ENCODE peak calls at places on chromosome 4, in five cellular contexts. D is activated T-helper 9 cell treated with anti-CD3 and anti-CD28 coated beads, Interleukin-2, amount 50 U/mL, for 16 hours; H is stimulated activated naive B cell treated with anti-CD40 and anti-IgM and Interleukin-4, amounts not matched to agents 10 μg/mL and 1 μg/mL and 100 μg/mL, for 72 hours; Q is mucosa of descending colon; T is stimulated activated CD4-positive, alpha-beta T cell treated with anti-CD3 and anti-CD28 coated beads, Interleukin-2, amount 100 ng/mL, for 48 hours. L is an unnamed sample.

GRCh38 chr4:10458190-10458589 is 964 bp upstream of the ZNF518B start:
- DNase-seq in D (no peak), H (no peak), Q (peak; percentile 47), T (no peak), L (no peak)

GRCh38 chr4:179307297-179308136 is 1865.3 kb upstream of the AGA start:
- DNase-seq in D (no peak), H (no peak), Q (no peak), T (peak; percentile 24), L (peak; percentile 0)

GRCh38 chr4:8241895-8242696 is 27.5 kb upstream of the HTRA3 start:
- DNase-seq in D (peak; percentile 75), H (peak; percentile 73), Q (peak; percentile 81), T (peak; percentile 87), L (peak; percentile 29)

GRCh38 chr4:4385729-4386295 is 1.1 kb upstream of the NSG1 start:
- DNase-seq in D (no peak), H (no peak), Q (no peak), T (no peak), L (no peak)

GRCh38 chr4:175090116-175090515 is 172.0 kb downstream of the ADAM29 start:
- DNase-seq in D (no peak), H (no peak), Q (no peak), T (no peak), L (no peak)

GRCh38 chr4:46956451-46956850 is 36.9 kb downstream of the GABRA4 start:
- DNase-seq in D (no peak), H (no peak), Q (no peak), T (no peak), L (no peak)

GRCh38 chr4:76563804-76564468 is 128.9 kb downstream of the SHROOM3 start:
- DNase-seq in D (no peak), H (no peak), Q (no peak), T (no peak), L (no peak)

GRCh38 chr4:83830138-83830537 is 294.2 kb downstream of the GPAT3 start:
- DNase-seq in D (no peak), H (no peak), Q (no peak), T (no peak), L (no peak)

GRCh38 chr4:138494931-138495330 is 252.8 kb upstream of the SLC7A11 start:
- DNase-seq in D (no peak), H (no peak), Q (no peak), T (no peak), L (peak; percentile 1)

GRCh38 chr4:10185518-10186227 is 69.1 kb upstream of the WDR1 start:
- DNase-seq in D (no peak), H (no peak), Q (no peak), T (no peak), L (no peak)

GRCh38 chr4:24118031-24118430 is 228.2 kb upstream of the PPARGC1A start:
- DNase-seq in D (no peak), H (no peak), Q (no peak), T (no peak), L (no peak)

GRCh38 chr4:98558366-98558765 is 100.0 kb downstream of the TSPAN5 start:
- DNase-seq in D (no peak), H (no peak), Q (no peak), T (no peak), L (no peak)

GRCh38 chr4:3372933-3373465 is 68.8 kb upstream of the HGFAC start:
- DNase-seq in D (no peak), H (peak; percentile 69), Q (peak; percentile 77), T (no peak), L (no peak)

GRCh38 chr4:80036949-80037348 is 36.1 kb downstream of the ANTXR2 start:
- DNase-seq in D (no peak), H (no peak), Q (no peak), T (no peak), L (no peak)

GRCh38 chr4:37393889-37394288 is 149.3 kb downstream of the NWD2 start:
- DNase-seq in D (no peak), H (no peak), Q (no peak), T (no peak), L (no peak)

GRCh38 chr4:72375050-72375736 is 193.8 kb downstream of the ADAMTS3 start:
- DNase-seq in D (no peak), H (no peak), Q (no peak), T (no peak), L (no peak)

GRCh38 chr4:108166441-108167315 is 2.1 kb downstream of the LEF1 start:
- DNase-seq in D (peak; percentile 46), H (peak; percentile 31), Q (peak; percentile 54), T (peak; percentile 49), L (no peak)

GRCh38 chr4:38856046-38856445 is 571 bp downstream of the TLR6 start:
- DNase-seq in D (no peak), H (no peak), Q (no peak), T (no peak), L (no peak)

GRCh38 chr4:73409978-73410588 is 6.0 kb downstream of the ALB start:
- DNase-seq in D (no peak), H (no peak), Q (no peak), T (no peak), L (no peak)

GRCh38 chr4:95014068-95014467 is 256.3 kb downstream of the BMPR1B start:
- DNase-seq in D (no peak), H (no peak), Q (no peak), T (no peak), L (no peak)

GRCh38 chr4:114226968-114227760 is 247.7 kb upstream of the ARSJ start:
- DNase-seq in D (no peak), H (no peak), Q (no peak), T (no peak), L (no peak)

GRCh38 chr4:6655924-6656323 is 15.4 kb downstream of the MRFAP1 start:
- DNase-seq in D (no peak), H (no peak), Q (no peak), T (no peak), L (no peak)

GRCh38 chr4:127601029-127601428 is 31.7 kb upstream of the INTU start:
- DNase-seq in D (no peak), H (no peak), Q (no peak), T (no peak), L (no peak)

GRCh38 chr4:28350485-28350884 is 1489.8 kb downstream of the STIM2 start:
- DNase-seq in D (no peak), H (no peak), Q (no peak), T (no peak), L (no peak)

GRCh38 chr4:38917481-38918025 is 49.9 kb downstream of the FAM114A1 start:
- DNase-seq in D (no peak), H (no peak), Q (no peak), T (no peak), L (no peak)

L was measured in NK-92 treated with Interleukin-12 subunit alpha and Interleukin-12 subunit beta, amount 100 ng/mL, for 24 hours.